ENCODE peak calls at places on chromosomes 12 and 14, in six cellular contexts. X, W, N, K, L and G are unnamed samples.

GRCh38 chr14:26104686-26105085 is 493.1 kb downstream of the NOVA1 start:
- DNase-seq in X (no peak), N (no peak), L (no peak), K (no peak), W (no peak), G (no peak)

GRCh38 chr12:62684586-62685295 is 218.1 kb downstream of the MON2 start:
- DNase-seq in L (peak), X (no peak), N (no peak), K (no peak), W (peak), G (peak)

GRCh38 chr12:54603173-54603814 is 14.8 kb upstream of the PPP1R1A start:
- DNase-seq in X (peak), N (peak), W (peak), K (peak), L (peak), G (peak)

GRCh38 chr12:131102493-131102931 is 148.8 kb downstream of the ADGRD1 start:
- DNase-seq in W (no peak), K (no peak), N (no peak), X (peak), L (no peak), G (no peak)

GRCh38 chr12:43315961-43316360 is 236.0 kb downstream of the ADAMTS20 start:
- DNase-seq in X (no peak), N (no peak), K (no peak), L (no peak), W (no peak), G (no peak)

GRCh38 chr14:104980601-104981531 is 2.7 kb upstream of the AHNAK2 start:
- DNase-seq in X (no peak), W (no peak), L (no peak), N (no peak), K (no peak), G (peak)

GRCh38 chr12:16526693-16527092 is 79.3 kb downstream of the LMO3 start:
- DNase-seq in W (no peak), K (peak), X (no peak), N (no peak), L (peak), G (no peak)

GRCh38 chr14:76710093-76711010 is 50.9 kb upstream of the VASH1 start:
- DNase-seq in W (no peak), X (no peak), L (peak), K (peak), N (peak), G (no peak)

GRCh38 chr12:24560867-24561266 is 388.0 kb downstream of the BCAT1 start:
- DNase-seq in X (no peak), L (no peak), N (no peak), W (no peak), K (no peak), G (peak)

GRCh38 chr14:35159742-35160409 is 37.5 kb downstream of the PRORP start:
- DNase-seq in W (no peak), K (peak), N (no peak), X (no peak), L (peak), G (no peak)

GRCh38 chr12:13241833-13242232 is 45.3 kb downstream of the EMP1 start:
- DNase-seq in L (no peak), X (no peak), K (peak), W (no peak), N (no peak), G (no peak)

GRCh38 chr14:92408186-92408585 is 85.2 kb downstream of the SLC24A4 start:
- DNase-seq in K (peak), L (peak), N (no peak), W (no peak), X (no peak), G (no peak)

GRCh38 chr12:114683709-114684097 is 272 bp downstream of the TBX3 start:
- DNase-seq in W (no peak), K (no peak), N (no peak), L (no peak), X (no peak), G (no peak)

GRCh38 chr14:96105089-96105920 is 66.1 kb downstream of the C14orf132 start:
- DNase-seq in L (no peak), X (no peak), W (no peak), N (no peak), K (no peak), G (no peak)

GRCh38 chr14:52801014-52801708 is 9.8 kb upstream of the GNPNAT1 start:
- DNase-seq in W (peak), K (peak), N (no peak), X (no peak), L (peak), G (no peak)

GRCh38 chr14:35368139-35368460 is 36.4 kb downstream of the NFKBIA start:
- DNase-seq in X (no peak), N (no peak), L (no peak), K (no peak), W (no peak), G (no peak)

GRCh38 chr14:29712586-29712985 is 215.1 kb downstream of the PRKD1 start:
- DNase-seq in W (no peak), L (no peak), X (no peak), K (no peak), N (no peak), G (no peak)

GRCh38 chr14:32073537-32074189 is 3.4 kb upstream of the ARHGAP5 start:
- DNase-seq in K (peak), L (peak), X (peak), N (peak), W (no peak), G (no peak)

GRCh38 chr14:104981699-104982541 is 3.7 kb upstream of the CLBA1 start:
- DNase-seq in K (no peak), X (no peak), W (no peak), L (no peak), N (no peak), G (peak)

GRCh38 chr12:50333441-50333840 is 50.1 kb upstream of the LIMA1 start:
- DNase-seq in L (no peak), X (no peak), K (no peak), W (no peak), N (no peak), G (no peak)

DNA sequence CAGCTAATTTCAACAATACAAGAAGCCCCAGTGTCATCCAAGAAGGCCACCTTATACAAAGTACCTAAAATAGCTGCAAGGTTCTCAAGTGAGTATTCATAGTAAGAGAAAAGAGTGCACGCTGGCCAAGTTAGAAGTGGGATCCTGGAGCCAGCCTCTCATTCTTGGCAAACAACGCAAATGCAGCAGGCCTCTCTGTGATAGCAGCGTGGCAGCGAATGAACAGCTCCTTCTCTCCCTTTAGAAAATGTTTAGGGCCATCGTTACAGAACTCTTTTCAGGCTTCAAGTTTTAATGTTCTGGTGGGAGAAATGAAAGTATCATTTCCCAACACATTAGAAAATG is 78.0 kb upstream of the IFNG-AS1 start:
- DNase-seq in W (no peak), N (no peak), X (peak), K (no peak), L (peak), G (peak)
- H3K27ac ChIP-seq in W (peak), N (no peak), X (no peak), K (peak), L (peak), G (peak)

DNA sequence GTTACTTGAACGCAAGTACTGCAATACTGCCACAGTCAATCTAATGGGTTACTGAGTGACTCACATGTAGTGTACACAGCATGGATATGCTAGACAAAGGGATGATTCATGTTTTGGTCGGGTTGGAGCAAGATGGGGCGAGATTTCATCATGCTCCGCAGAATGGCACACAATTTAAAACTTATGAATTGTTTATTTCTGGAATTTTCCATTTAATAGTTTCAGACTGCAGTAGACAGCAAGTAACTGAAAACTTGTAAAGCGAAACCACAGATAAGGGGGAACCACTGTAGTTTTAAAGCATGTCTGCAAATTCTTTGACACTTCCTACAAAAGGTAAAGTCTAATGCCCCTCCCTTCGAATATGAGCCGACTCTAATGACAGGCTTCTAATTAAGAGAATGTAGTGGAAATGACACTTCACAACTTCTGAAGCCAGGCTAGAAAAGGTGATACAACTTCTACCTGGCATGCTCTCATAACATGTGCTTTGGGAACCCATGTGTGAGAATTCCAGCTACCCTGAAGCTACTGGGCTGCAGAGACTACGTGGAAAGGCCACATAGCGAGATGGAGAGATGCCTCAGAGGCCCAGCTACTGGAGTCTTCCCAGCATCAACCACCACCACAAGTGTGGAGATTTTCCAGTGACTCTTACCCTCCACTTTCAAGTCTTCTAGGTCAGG is 13.9 kb upstream of the TCP11L2 start:
- DNase-seq in N (no peak), X (no peak), W (no peak), L (peak), K (peak), G (no peak)
- H3K27ac ChIP-seq in N (no peak), X (no peak), W (no peak), L (no peak), K (peak), G (no peak)

DNA sequence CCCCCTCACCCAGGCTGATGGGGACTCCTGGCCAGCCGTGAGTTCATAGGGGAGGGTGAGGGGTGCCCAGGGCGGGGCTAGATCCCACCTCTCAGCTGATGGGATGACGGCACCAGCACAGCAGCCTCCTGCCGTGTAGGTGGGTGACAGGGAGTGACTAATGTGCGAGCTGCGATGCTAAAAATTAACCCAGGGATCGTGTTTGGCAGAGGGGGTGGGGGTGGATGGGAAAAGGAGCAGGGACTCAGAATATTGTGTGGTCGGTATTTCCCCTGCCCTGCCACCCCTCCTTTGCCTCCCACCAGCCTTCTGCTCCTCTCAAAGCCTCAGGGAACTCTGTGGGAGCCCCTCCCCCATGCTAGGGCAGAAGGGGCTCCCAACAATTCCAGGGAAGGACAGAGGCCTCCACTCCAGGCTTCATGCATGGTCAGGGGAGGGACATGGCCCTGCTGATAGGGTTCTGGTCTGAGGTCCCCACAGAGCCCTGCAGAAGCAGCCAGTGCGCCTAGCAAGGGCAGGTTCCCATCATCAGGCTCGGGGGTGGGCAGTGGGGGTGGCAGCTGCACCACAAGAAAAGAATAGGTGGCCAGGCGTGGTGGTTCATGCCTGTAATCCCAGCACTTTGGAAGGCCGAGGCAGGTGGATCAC is 12.5 kb downstream of the TAMALIN start:
- DNase-seq in W (no peak), X (no peak), N (no peak), K (no peak), L (no peak), G (peak)
- H3K27ac ChIP-seq in W (no peak), X (no peak), N (no peak), K (no peak), L (no peak), G (no peak)

DNA sequence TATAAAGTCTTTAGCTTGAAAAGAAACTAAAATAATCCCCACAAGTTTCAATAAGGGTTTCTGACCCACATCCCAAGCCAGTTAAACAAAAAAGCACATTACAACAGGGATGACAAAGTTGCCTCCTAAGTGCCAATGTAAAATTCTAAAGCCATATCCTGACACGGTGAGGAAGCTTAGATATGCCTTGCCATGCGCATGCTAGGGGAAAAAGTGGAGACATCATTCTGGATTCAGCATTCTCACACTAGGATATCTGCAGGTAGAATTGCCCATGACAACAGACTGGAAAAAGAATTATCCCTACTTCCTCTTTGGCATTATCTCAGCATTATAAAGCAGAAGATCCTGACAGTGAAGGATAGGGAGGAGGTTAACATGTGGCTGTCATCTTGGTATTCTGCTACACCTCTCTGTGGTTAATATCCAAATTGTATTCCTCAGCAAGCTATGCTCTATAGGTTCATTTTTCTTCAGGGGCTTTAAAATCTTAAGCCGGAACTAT is 4.9 kb downstream of the DUSP6 start:
- DNase-seq in W (no peak), X (no peak), L (peak), N (no peak), K (no peak), G (no peak)
- H3K27ac ChIP-seq in W (peak), X (peak), L (peak), N (no peak), K (peak), G (peak)